ENCODE peak calls at places on chromosome 19, in ten cellular contexts. G is mesothelial cell of epicardium, B is pancreas, E is natural killer cell, C is thoracic aorta, O is AG09309, T is keratinocyte, M is right lobe of liver, S is AG04450, Q is A549. W is an unnamed sample.

GRCh38 chr19:2428756-2429711 is 1.6 kb upstream of the TIMM13 start:
- DNase-seq in G (no peak), B (no peak), E (no peak), C (no peak), O (no peak), T (no peak), M (no peak), S (no peak), Q (no peak), W (no peak)

GRCh38 chr19:36547001-36547732 is 19.1 kb upstream of the ZNF260 start:
- DNase-seq in G (no peak), B (no peak), E (no peak), C (no peak), O (no peak), T (no peak), M (no peak), S (no peak), Q (peak; percentile 50), W (peak; percentile 4)

GRCh38 chr19:55492362-55492944 is 4.2 kb downstream of the SSC5D start:
- DNase-seq in G (no peak), B (no peak), E (no peak), C (no peak), O (no peak), T (no peak), M (no peak), S (no peak), Q (no peak), W (no peak)

GRCh38 chr19:3073159-3073563 is 10.9 kb upstream of the TLE5 start:
- DNase-seq in G (no peak), B (no peak), E (no peak), C (no peak), O (no peak), T (no peak), M (no peak), S (peak; percentile 46), Q (peak; percentile 58), W (peak; percentile 74)

GRCh38 chr19:6101991-6102390 is 8.3 kb downstream of the RFX2 start:
- DNase-seq in G (no peak), B (no peak), E (no peak), C (no peak), O (no peak), T (no peak), M (no peak), S (no peak), Q (no peak), W (no peak)

GRCh38 chr19:46100344-46100743 is 24.1 kb downstream of the IGFL3 start:
- DNase-seq in G (no peak), B (no peak), E (no peak), C (no peak), O (no peak), T (no peak), M (no peak), S (no peak), Q (no peak), W (no peak)

GRCh38 chr19:3142938-3143337 is 7.1 kb downstream of the GNA15 start:
- DNase-seq in G (no peak), B (no peak), E (no peak), C (no peak), O (no peak), T (no peak), M (no peak), S (no peak), Q (no peak), W (no peak)

GRCh38 chr19:47263169-47263560 is 6.8 kb downstream of the CCDC9 start:
- DNase-seq in G (no peak), B (no peak), E (no peak), C (no peak), O (no peak), T (no peak), M (no peak), S (no peak), Q (no peak), W (no peak)

GRCh38 chr19:15239337-15239949 is 7.2 kb upstream of the EPHX3 start:
- DNase-seq in G (no peak), B (no peak), E (no peak), C (no peak), O (no peak), T (no peak), M (no peak), S (no peak), Q (no peak), W (no peak)

GRCh38 chr19:15237759-15238638 is 5.8 kb upstream of the EPHX3 start:
- DNase-seq in G (no peak), B (no peak), E (no peak), C (no peak), O (no peak), T (no peak), M (no peak), S (no peak), Q (no peak), W (no peak)

GRCh38 chr19:15240539-15240938 is 8.3 kb upstream of the EPHX3 start:
- DNase-seq in G (no peak), B (no peak), E (no peak), C (no peak), O (no peak), T (no peak), M (no peak), S (no peak), Q (no peak), W (no peak)

GRCh38 chr19:15236886-15237285 is 4.6 kb upstream of the EPHX3 start:
- DNase-seq in G (no peak), B (no peak), E (no peak), C (no peak), O (no peak), T (no peak), M (no peak), S (no peak), Q (no peak), W (no peak)

GRCh38 chr19:15238639-15239155 is 6.4 kb upstream of the EPHX3 start:
- DNase-seq in G (no peak), B (no peak), E (no peak), C (no peak), O (no peak), T (no peak), M (no peak), S (no peak), Q (no peak), W (no peak)
- TF ChIP-seq CTCF in G (no peak), B (no peak), E (no peak), C (no peak), O (no peak), T (no peak), M (no peak), S (no peak), Q (no peak), W (no peak)

DNA sequence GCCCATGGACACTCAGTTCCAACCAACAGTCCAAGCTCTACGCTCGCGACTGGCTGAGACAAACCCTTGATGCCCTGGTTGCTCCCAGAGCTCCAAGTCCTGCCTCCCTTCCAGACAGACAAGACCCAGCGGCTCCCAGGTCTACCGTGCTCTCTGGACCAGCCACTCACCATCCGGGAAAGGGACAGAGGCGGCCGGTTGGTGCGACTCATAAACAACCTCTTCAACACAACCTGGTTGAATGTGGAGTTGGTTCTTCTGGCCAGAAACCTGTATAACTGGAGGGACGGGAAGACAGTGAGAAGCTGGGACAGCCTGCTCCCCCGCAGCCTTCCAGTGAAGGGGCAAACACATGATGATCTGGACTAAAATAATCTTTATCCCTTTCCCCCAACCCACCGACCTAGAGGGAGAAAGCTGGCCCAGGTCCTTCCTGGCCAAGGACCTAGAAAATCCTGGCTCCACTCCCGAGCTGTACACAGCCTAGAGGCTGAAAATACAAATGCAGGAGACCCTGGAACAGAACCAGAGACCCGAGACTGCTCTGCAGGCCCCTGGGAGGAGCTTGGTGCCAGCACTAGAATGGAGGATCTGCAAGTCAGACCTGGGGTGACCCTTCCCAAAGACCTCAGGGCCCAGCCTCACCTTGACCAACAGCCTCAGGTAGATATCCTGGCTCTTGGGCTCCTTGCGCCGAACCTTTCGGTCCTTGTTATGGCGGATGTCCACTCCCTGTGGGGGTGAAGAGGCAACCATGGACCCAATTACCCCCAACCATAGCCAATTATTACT is 1.6 kb downstream of the RPL18 start:
- DNase-seq in G (no peak), B (peak; percentile 60), E (no peak), C (no peak), O (no peak), T (no peak), M (no peak), S (no peak), Q (no peak), W (no peak)
- TF ChIP-seq CTCF in G (no peak), B (no peak), E (no peak), C (no peak), O (no peak), T (no peak), M (no peak), S (no peak), Q (no peak), W (no peak)

GRCh38 chr19:19110410-19111137 is 27.7 kb downstream of the TMEM161A start:
- DNase-seq in G (no peak), B (no peak), E (no peak), C (no peak), O (no peak), T (no peak), M (no peak), S (no peak), Q (peak; percentile 10), W (no peak)
- TF ChIP-seq CTCF in G (no peak), B (no peak), E (peak; percentile 17), C (peak; percentile 18), O (no peak), T (peak; percentile 18), M (no peak), S (peak; percentile 38), Q (no peak), W (peak; percentile 17)

GRCh38 chr19:17266589-17266974 is 661 bp upstream of the BABAM1 start:
- DNase-seq in G (no peak), B (no peak), E (no peak), C (no peak), O (no peak), T (no peak), M (no peak), S (no peak), Q (no peak), W (no peak)

GRCh38 chr19:17266026-17266425 is 1.2 kb upstream of the BABAM1 start:
- DNase-seq in G (no peak), B (no peak), E (no peak), C (no peak), O (no peak), T (no peak), M (no peak), S (no peak), Q (no peak), W (no peak)

GRCh38 chr19:17268754-17269153 is 1.5 kb downstream of the BABAM1 start:
- DNase-seq in G (no peak), B (no peak), E (no peak), C (no peak), O (no peak), T (no peak), M (no peak), S (no peak), Q (no peak), W (no peak)

GRCh38 chr19:17264641-17264979 is at the start of gene USHBP1:
- DNase-seq in G (no peak), B (no peak), E (no peak), C (no peak), O (no peak), T (no peak), M (peak; percentile 54), S (no peak), Q (no peak), W (no peak)

DNA sequence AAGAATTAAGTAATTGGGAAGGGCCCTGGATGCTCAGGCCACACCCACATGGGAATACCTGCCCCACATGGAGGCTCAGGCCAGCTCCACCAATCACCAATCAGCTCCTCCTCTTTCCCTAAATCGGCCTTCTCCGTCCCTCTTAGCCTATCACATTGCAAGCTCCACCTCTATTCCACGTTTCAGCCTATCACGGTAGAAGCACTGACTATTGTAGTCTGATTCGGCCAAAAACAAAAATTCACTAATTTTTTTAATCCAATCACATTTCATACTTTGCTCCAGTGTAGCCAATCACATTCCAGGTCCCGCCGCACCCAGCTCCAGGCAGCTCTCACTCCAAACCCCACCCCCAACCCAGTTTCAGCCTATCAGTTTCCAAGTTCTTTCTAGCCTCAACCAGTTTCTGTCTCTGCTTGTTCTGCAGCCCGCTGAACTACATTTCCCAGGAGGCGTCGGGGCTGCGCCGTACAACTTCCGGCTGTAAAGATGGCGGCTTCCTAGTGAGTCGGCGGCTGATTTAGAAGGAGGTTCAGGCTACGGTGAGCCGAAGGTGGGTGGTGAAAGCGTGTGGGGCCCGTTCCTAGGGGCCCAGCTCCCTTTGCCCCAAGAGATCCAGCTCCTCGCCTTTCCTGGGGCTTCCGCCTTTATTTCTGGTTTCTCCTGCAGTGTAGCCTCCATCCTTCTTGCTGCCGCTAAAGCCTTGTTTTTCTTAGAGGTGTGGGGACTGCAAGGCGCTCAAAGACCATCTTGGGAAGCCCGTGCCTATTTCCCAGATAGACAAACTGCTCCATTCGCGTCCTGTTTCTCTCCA is at the start of gene BABAM1:
- DNase-seq in G (peak; percentile 84), B (peak; percentile 88), E (peak; percentile 86), C (peak; percentile 97), O (peak; percentile 99), T (peak; percentile 94), M (peak; percentile 97), S (peak; percentile 99), Q (peak; percentile 98), W (peak; percentile 99)
- TF ChIP-seq CTCF in G (no peak), B (no peak), E (no peak), C (no peak), O (no peak), T (no peak), M (no peak), S (no peak), Q (no peak), W (no peak)